ENCODE peak calls at places on chromosome 11, in five cellular contexts. V is right lobe of liver, S is A549, D is HepG2, R is HCT116. O is an unnamed sample.

GRCh38 chr11:63889344-63889743 is 27.6 kb downstream of the RCOR2 start:
- ATAC-seq in V (peak; percentile 44), S (no peak), D (peak; percentile 20), R (no peak), O (no peak)

GRCh38 chr11:1438967-1439330 is 47.6 kb downstream of the MOB2 start:
- ATAC-seq in V (no peak), S (no peak), D (no peak), R (no peak), O (no peak)

GRCh38 chr11:2380807-2381350 is 3.8 kb downstream of the CD81 start:
- ATAC-seq in V (peak; percentile 27), S (no peak), D (no peak), R (no peak), O (peak; percentile 23)

GRCh38 chr11:67616431-67617242 is 9.9 kb downstream of the NDUFV1 start:
- ATAC-seq in V (no peak), S (no peak), D (peak; percentile 20), R (no peak), O (no peak)

GRCh38 chr11:75325713-75326438 is 25.6 kb downstream of the ARRB1 start:
- ATAC-seq in V (peak; percentile 57), S (peak; percentile 79), D (no peak), R (peak; percentile 91), O (peak; percentile 88)

GRCh38 chr11:75301131-75301530 is 50.3 kb downstream of the ARRB1 start:
- ATAC-seq in V (no peak), S (peak; percentile 47), D (no peak), R (peak; percentile 27), O (peak; percentile 17)

GRCh38 chr11:6660712-6661111 is 5.1 kb upstream of the DCHS1 start:
- ATAC-seq in V (no peak), S (no peak), D (no peak), R (no peak), O (no peak)

GRCh38 chr11:73585834-73586575 is 11.9 kb downstream of the FAM168A start:
- ATAC-seq in V (no peak), S (no peak), D (no peak), R (no peak), O (no peak)

GRCh38 chr11:12761029-12761428 is 86.8 kb downstream of the TEAD1 start:
- ATAC-seq in V (no peak), S (peak; percentile 74), D (no peak), R (peak; percentile 80), O (no peak)

GRCh38 chr11:12200359-12201015 is 90.1 kb downstream of the MICAL2 start:
- ATAC-seq in V (no peak), S (no peak), D (no peak), R (no peak), O (peak; percentile 32)

GRCh38 chr11:111189466-111189865 is 56.1 kb upstream of the POU2AF2 start:
- ATAC-seq in V (no peak), S (no peak), D (no peak), R (no peak), O (no peak)

GRCh38 chr11:27231519-27231918 is 131.5 kb downstream of the CCDC34 start:
- ATAC-seq in V (no peak), S (no peak), D (no peak), R (no peak), O (no peak)

GRCh38 chr11:135074397-135074998 is 662.5 kb upstream of the B3GAT1 start:
- ATAC-seq in V (peak; percentile 42), S (peak; percentile 21), D (peak; percentile 54), R (no peak), O (no peak)

GRCh38 chr11:17468094-17468493 is 8.6 kb downstream of the ABCC8 start:
- ATAC-seq in V (no peak), S (no peak), D (no peak), R (no peak), O (no peak)

GRCh38 chr11:94521684-94522083 is 9.4 kb downstream of the C11orf97 start:
- ATAC-seq in V (peak; percentile 73), S (peak; percentile 80), D (peak; percentile 85), R (peak; percentile 87), O (no peak)

GRCh38 chr11:68828155-68828931 is 13.4 kb downstream of the CPT1A start:
- ATAC-seq in V (peak; percentile 8), S (no peak), D (no peak), R (no peak), O (peak; percentile 37)

GRCh38 chr11:35927730-35928129 is 16.1 kb upstream of the LDLRAD3 start:
- ATAC-seq in V (peak; percentile 98), S (peak; percentile 82), D (peak; percentile 94), R (peak; percentile 85), O (peak; percentile 87)

GRCh38 chr11:6245536-6245935 is 6.6 kb downstream of the CNGA4 start:
- ATAC-seq in V (no peak), S (no peak), D (no peak), R (no peak), O (no peak)

GRCh38 chr11:67648796-67649613 is 1.5 kb downstream of the ACY3 start:
- ATAC-seq in V (no peak), S (no peak), D (peak; percentile 4), R (no peak), O (no peak)

GRCh38 chr11:82899191-82899820 is 924 bp downstream of the PRCP start:
- ATAC-seq in V (no peak), S (no peak), D (no peak), R (no peak), O (no peak)

GRCh38 chr11:94023856-94024255 is 2.7 kb downstream of the HEPHL1 start:
- ATAC-seq in V (no peak), S (no peak), D (no peak), R (no peak), O (no peak)

GRCh38 chr11:64400096-64400495 is 41.1 kb downstream of the RPS6KA4 start:
- ATAC-seq in V (peak; percentile 28), S (peak; percentile 48), D (no peak), R (peak; percentile 78), O (no peak)

GRCh38 chr11:133269272-133269671 is 263.0 kb downstream of the OPCML start:
- ATAC-seq in V (no peak), S (no peak), D (no peak), R (no peak), O (no peak)

GRCh38 chr11:47235163-47235562 is 13.5 kb downstream of the ACP2 start:
- ATAC-seq in V (no peak), S (peak; percentile 14), D (no peak), R (no peak), O (no peak)

GRCh38 chr11:65851083-65851579 is 6.8 kb downstream of the CFL1 start:
- ATAC-seq in V (peak; percentile 7), S (peak; percentile 60), D (peak; percentile 10), R (peak; percentile 64), O (no peak)
- TF ChIP-seq POLR2A in V (no peak), S (no peak), D (no peak), R (no peak), O (no peak)

DNA sequence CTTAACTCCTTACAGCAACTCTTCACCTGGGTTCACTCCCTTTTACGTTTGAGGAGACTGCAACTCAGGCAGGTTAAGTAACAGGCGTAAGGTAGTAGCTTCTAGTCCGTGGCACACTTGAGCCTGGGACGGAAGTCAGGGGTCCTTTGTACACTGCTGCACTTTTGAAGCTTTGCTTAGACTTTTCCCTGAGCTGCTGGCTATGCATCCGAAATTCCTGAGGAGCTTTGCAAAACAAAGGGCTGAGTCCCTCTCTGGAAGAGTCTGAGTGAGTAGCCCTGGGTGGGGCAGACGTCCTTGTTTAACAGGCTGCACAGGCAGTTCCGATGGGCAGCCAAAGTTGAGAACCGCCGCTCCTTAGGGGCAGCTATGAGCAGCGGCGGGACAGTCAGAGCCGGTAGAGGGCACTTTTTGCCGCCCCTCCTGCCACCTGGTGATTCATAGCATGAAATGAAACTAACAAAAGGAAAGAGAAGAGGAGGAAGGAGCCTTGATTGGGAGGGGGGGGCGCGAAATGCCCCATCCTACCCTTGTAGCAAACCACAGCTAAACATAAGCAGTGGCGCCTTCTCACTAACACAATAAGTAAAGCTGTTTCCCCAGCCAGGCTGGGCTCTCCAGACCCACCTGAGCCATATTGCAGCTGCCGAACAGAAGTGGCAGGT is 1.4 kb downstream of the TMEM109 start:
- ATAC-seq in V (peak; percentile 19), S (peak; percentile 70), D (peak; percentile 37), R (peak; percentile 71), O (peak; percentile 44)
- H3K4me3 ChIP-seq in V (peak overlapping the region; percentile 86), S (peak overlapping the region; percentile 76), D (no peak overlapping the region), R (peak overlapping the region; percentile 61), O (peak overlapping the region; percentile 95)

DNA sequence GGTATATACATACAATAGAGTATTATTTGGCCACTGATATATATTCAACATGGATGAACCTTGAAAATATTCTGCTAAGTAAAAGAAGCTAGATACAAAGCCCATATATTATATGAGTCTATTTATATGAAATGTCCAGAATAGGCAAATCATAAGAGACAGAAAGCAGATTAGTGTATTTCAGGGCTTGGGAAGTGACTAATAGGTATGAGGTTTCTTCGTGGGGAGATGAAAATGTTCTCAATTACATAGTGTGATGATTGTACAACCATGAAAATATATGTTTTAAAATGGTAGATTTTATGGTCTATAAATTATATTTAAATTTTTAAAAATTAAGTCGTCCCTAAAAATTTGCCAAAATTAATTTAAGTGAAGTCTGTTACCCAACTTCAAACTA is 92.2 kb downstream of the STK33 start:
- ATAC-seq in V (no peak), S (no peak), D (no peak), R (no peak), O (no peak)
- TF ChIP-seq CTCF in V (no peak), S (no peak), D (no peak), R (no peak), O (no peak)

GRCh38 chr11:117212697-117213355 is 13.7 kb downstream of the TAGLN start:
- ATAC-seq in V (no peak), S (no peak), D (no peak), R (no peak), O (no peak)
- TF ChIP-seq POLR2A in V (no peak), S (no peak), D (no peak), R (no peak), O (no peak)

DNA sequence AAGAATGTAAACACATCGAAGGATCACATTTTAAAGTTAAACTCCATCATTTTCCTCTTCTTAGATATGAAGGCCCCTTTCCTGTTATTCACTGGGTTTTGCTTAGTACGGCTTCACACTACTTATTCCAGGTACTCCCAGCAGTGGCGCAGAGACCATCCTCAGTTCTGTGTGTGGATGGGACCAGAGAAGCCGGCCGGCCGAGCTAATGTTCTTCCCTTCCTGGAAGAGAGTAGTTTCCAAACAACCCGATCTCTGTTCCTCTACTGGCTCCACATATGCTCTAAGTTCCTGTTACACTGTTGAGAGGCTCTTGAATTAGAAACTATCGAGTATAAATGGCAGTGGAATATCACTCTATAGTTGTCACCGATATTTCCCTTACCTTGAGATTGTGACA is 684 bp upstream of the NFRKB start:
- ATAC-seq in V (peak; percentile 8), S (peak; percentile 18), D (peak; percentile 59), R (no peak), O (no peak)
- H3K4me3 ChIP-seq in V (peak overlapping the region; percentile 78), S (peak overlapping the region; percentile 73), D (peak overlapping the region; percentile 94), R (peak overlapping the region; percentile 92), O (peak overlapping the region; percentile 91)